ENCODE peak calls at places on chromosomes 1 and 21, in six cellular contexts. A is colonic mucosa; K is lower leg skin; E is CD4-positive, alpha-beta T cell; J is RWPE1; G is activated T-helper 1 cell treated with Interleukin-2 at 50 U/mL for 16 hours. L is an unnamed sample.

GRCh38 chr1:203537806-203538464 is 44.0 kb downstream of the OPTC start:
- DNase-seq in A (peak; percentile 29), K (no peak), E (no peak), J (no peak), G (no peak), L (peak; percentile 89)

GRCh38 chr1:21255284-21255942 is 34.9 kb downstream of the ECE1 start:
- DNase-seq in A (peak; percentile 94), K (peak; percentile 98), E (peak; percentile 82), J (peak; percentile 54), G (peak; percentile 66), L (peak; percentile 93)

GRCh38 chr21:34008618-34009017 is 64.8 kb upstream of the MRPS6 start:
- DNase-seq in A (no peak), K (no peak), E (no peak), J (no peak), G (no peak), L (no peak)

GRCh38 chr1:203009185-203009584 is 2.0 kb downstream of the TMEM183A start:
- DNase-seq in A (no peak), K (no peak), E (no peak), J (no peak), G (no peak), L (no peak)

GRCh38 chr1:215661033-215661432 is 93.9 kb downstream of the KCTD3 start:
- DNase-seq in A (no peak), K (no peak), E (no peak), J (no peak), G (no peak), L (no peak)

GRCh38 chr1:32291145-32291707 is 657 bp upstream of the HDAC1 start:
- DNase-seq in A (no peak), K (no peak), E (no peak), J (peak; percentile 82), G (no peak), L (no peak)

GRCh38 chr1:116435806-116436486 is 62.9 kb downstream of the ATP1A1 start:
- DNase-seq in A (no peak), K (no peak), E (no peak), J (no peak), G (no peak), L (no peak)

GRCh38 chr1:43590389-43590788 is 59.6 kb upstream of the KDM4A start:
- DNase-seq in A (no peak), K (no peak), E (no peak), J (no peak), G (no peak), L (no peak)

GRCh38 chr21:43613755-43614638 is 45.3 kb downstream of the HSF2BP start:
- DNase-seq in A (no peak), K (no peak), E (no peak), J (no peak), G (no peak), L (no peak)

GRCh38 chr1:41418868-41419583 is 57.8 kb downstream of the FOXO6 start:
- DNase-seq in A (peak; percentile 85), K (peak; percentile 97), E (no peak), J (peak; percentile 95), G (no peak), L (peak; percentile 90)

GRCh38 chr21:29490016-29490415 is 191.3 kb downstream of the BACH1 start:
- DNase-seq in A (no peak), K (no peak), E (no peak), J (no peak), G (no peak), L (no peak)

GRCh38 chr1:206685256-206685748 is 597 bp downstream of the MAPKAPK2 start:
- DNase-seq in A (no peak), K (no peak), E (peak; percentile 19), J (peak; percentile 64), G (peak; percentile 14), L (no peak)

GRCh38 chr1:236774926-236775325 is 20.2 kb upstream of the MTR start:
- DNase-seq in A (no peak), K (no peak), E (no peak), J (no peak), G (no peak), L (no peak)

GRCh38 chr1:29210278-29211085 is 20.3 kb downstream of the MECR start:
- DNase-seq in A (no peak), K (no peak), E (no peak), J (no peak), G (no peak), L (no peak)

GRCh38 chr1:23980725-23981063 is 567 bp upstream of the SRSF10 start:
- DNase-seq in A (peak; percentile 44), K (peak; percentile 84), E (peak; percentile 27), J (peak; percentile 84), G (peak; percentile 7), L (no peak)

GRCh38 chr21:43864313-43864805 is 664 bp upstream of the AGPAT3 start:
- DNase-seq in A (peak; percentile 71), K (peak; percentile 88), E (no peak), J (no peak), G (no peak), L (peak; percentile 79)

GRCh38 chr1:205465392-205465791 is 9.5 kb upstream of the BLACAT1 start:
- DNase-seq in A (no peak), K (no peak), E (no peak), J (no peak), G (no peak), L (no peak)

GRCh38 chr1:77469311-77469710 is 187.5 kb downstream of the AK5 start:
- DNase-seq in A (no peak), K (no peak), E (no peak), J (no peak), G (no peak), L (no peak)

GRCh38 chr1:94325379-94326302 is 88.3 kb upstream of the ARHGAP29 start:
- DNase-seq in A (no peak), K (no peak), E (no peak), J (peak; percentile 94), G (no peak), L (no peak)

GRCh38 chr1:26690157-26690556 is 5.7 kb upstream of the ARID1A start:
- DNase-seq in A (peak; percentile 33), K (no peak), E (no peak), J (no peak), G (no peak), L (no peak)

GRCh38 chr1:116232989-116233514 is 121.9 kb downstream of the MAB21L3 start:
- DNase-seq in A (no peak), K (no peak), E (peak; percentile 34), J (no peak), G (no peak), L (no peak)

GRCh38 chr1:44418022-44418673 is 13.1 kb downstream of the RNF220 start:
- DNase-seq in A (no peak), K (no peak), E (no peak), J (no peak), G (no peak), L (no peak)

GRCh38 chr1:44025816-44026215 is 5.4 kb downstream of the SLC6A9 start:
- DNase-seq in A (peak; percentile 89), K (no peak), E (no peak), J (no peak), G (no peak), L (peak; percentile 41)

GRCh38 chr1:179142889-179143299 is 61.0 kb downstream of the TOR3A start:
- DNase-seq in A (no peak), K (no peak), E (no peak), J (peak; percentile 81), G (no peak), L (no peak)

GRCh38 chr1:219908170-219908569 is 20.2 kb downstream of the SLC30A10 start:
- DNase-seq in A (no peak), K (no peak), E (no peak), J (no peak), G (no peak), L (no peak)

GRCh38 chr1:202237052-202237451 is 43.5 kb downstream of the LGR6 start:
- DNase-seq in A (no peak), K (peak; percentile 57), E (no peak), J (peak; percentile 83), G (no peak), L (no peak)

GRCh38 chr1:244448279-244449036 is 3.3 kb downstream of the ADSS2 start:
- DNase-seq in A (no peak), K (no peak), E (no peak), J (no peak), G (no peak), L (no peak)

GRCh38 chr1:208059328-208060017 is 148.5 kb upstream of the CD34 start:
- DNase-seq in A (no peak), K (no peak), E (no peak), J (no peak), G (no peak), L (no peak)

GRCh38 chr1:92923664-92924063 is 37.6 kb downstream of the DIPK1A start:
- DNase-seq in A (no peak), K (no peak), E (no peak), J (no peak), G (no peak), L (no peak)

GRCh38 chr1:1337793-1338147 is 6.7 kb downstream of the TAS1R3 start:
- DNase-seq in A (peak; percentile 72), K (no peak), E (no peak), J (peak; percentile 87), G (no peak), L (peak; percentile 72)

GRCh38 chr1:3194760-3195479 is 125.9 kb downstream of the PRDM16 start:
- DNase-seq in A (no peak), K (no peak), E (no peak), J (no peak), G (no peak), L (no peak)

GRCh38 chr1:178938959-178939317 is 68.1 kb upstream of the ANGPTL1 start:
- DNase-seq in A (no peak), K (peak; percentile 91), E (no peak), J (no peak), G (no peak), L (no peak)

GRCh38 chr1:154351363-154352068 is 26.2 kb downstream of the ATP8B2 start:
- DNase-seq in A (peak; percentile 81), K (no peak), E (no peak), J (no peak), G (no peak), L (peak; percentile 72)

GRCh38 chr1:229204863-229205777 is 65.8 kb upstream of the RAB4A start:
- DNase-seq in A (no peak), K (no peak), E (no peak), J (no peak), G (no peak), L (no peak)